ENCODE peak calls at places on chromosome 20, in seven cellular contexts. N, C, P, U, A, J and T are unnamed samples.

GRCh38 chr20:59958123-59958522 is at the start of gene CDH26:
- DNase-seq in J (no peak), C (no peak), A (no peak), N (no peak), U (no peak), P (no peak), T (no peak)

GRCh38 chr20:36173451-36173933 is 19.0 kb downstream of the EPB41L1 start:
- DNase-seq in P (no peak), U (peak; percentile 60), N (peak; percentile 25), A (no peak), J (peak; percentile 49), C (no peak), T (no peak)

GRCh38 chr20:58401123-58401639 is 12.2 kb downstream of the VAPB start:
- DNase-seq in A (no peak), C (no peak), P (no peak), N (no peak), J (no peak), U (no peak), T (no peak)

GRCh38 chr20:44961868-44962267 is 1.7 kb upstream of the TOMM34 start:
- DNase-seq in N (no peak), A (no peak), J (no peak), U (peak; percentile 43), P (no peak), C (peak; percentile 30), T (no peak)

GRCh38 chr20:24100370-24101011 is 111.9 kb upstream of the GGTLC1 start:
- DNase-seq in P (peak; percentile 18), J (peak; percentile 24), C (peak; percentile 70), U (peak; percentile 53), A (no peak), N (no peak), T (peak; percentile 82)

GRCh38 chr20:20956586-20956985 is 149.6 kb downstream of the LINC00237 start:
- DNase-seq in C (no peak), U (no peak), J (no peak), P (no peak), N (no peak), A (no peak), T (no peak)

GRCh38 chr20:5400164-5400762 is 83.5 kb upstream of the PROKR2 start:
- DNase-seq in J (peak; percentile 10), C (peak; percentile 35), N (no peak), P (no peak), A (no peak), U (no peak), T (peak; percentile 35)

GRCh38 chr20:14446446-14446845 is 109.0 kb upstream of the FLRT3 start:
- DNase-seq in A (no peak), N (no peak), J (no peak), P (no peak), C (no peak), U (no peak), T (no peak)

GRCh38 chr20:37282558-37282957 is 6.9 kb upstream of the MANBAL start:
- DNase-seq in J (no peak), A (no peak), N (no peak), C (no peak), U (no peak), P (no peak), T (peak; percentile 79)

GRCh38 chr20:33733654-33734576 is 2.1 kb downstream of the ZNF341 start:
- DNase-seq in J (no peak), P (no peak), C (peak; percentile 94), A (peak; percentile 37), N (no peak), U (no peak), T (peak; percentile 58)

GRCh38 chr20:61024390-61024789 is 227.7 kb upstream of the CDH4 start:
- DNase-seq in P (no peak), N (no peak), C (no peak), J (no peak), A (no peak), U (no peak), T (no peak)

GRCh38 chr20:42986143-42986773 is 203.4 kb downstream of the PTPRT start:
- DNase-seq in U (no peak), P (no peak), J (no peak), C (peak; percentile 61), A (no peak), N (no peak), T (no peak)

GRCh38 chr20:61345656-61346055 is 93.6 kb downstream of the CDH4 start:
- DNase-seq in C (no peak), U (no peak), A (no peak), J (no peak), P (no peak), N (no peak), T (peak; percentile 24)

GRCh38 chr20:33832113-33832853 is 21.1 kb downstream of the CHMP4B start:
- DNase-seq in C (no peak), P (no peak), J (no peak), A (no peak), U (no peak), N (no peak), T (no peak)

GRCh38 chr20:60147004-60147403 is 188.8 kb downstream of the CDH26 start:
- DNase-seq in N (no peak), U (no peak), J (no peak), A (no peak), C (no peak), P (no peak), T (no peak)

GRCh38 chr20:36881888-36882287 is 6.0 kb downstream of the TLDC2 start:
- DNase-seq in A (no peak), J (no peak), U (no peak), C (no peak), P (no peak), N (no peak), T (peak; percentile 49)

GRCh38 chr20:37335642-37336368 is 10.1 kb upstream of the SRC start:
- DNase-seq in U (no peak), A (no peak), N (no peak), P (no peak), C (peak; percentile 48), J (peak; percentile 47), T (no peak)

GRCh38 chr20:17898548-17898994 is 70.0 kb downstream of the SNX5 start:
- DNase-seq in J (peak; percentile 46), N (no peak), C (peak; percentile 80), A (no peak), P (peak; percentile 56), U (peak; percentile 69), T (peak; percentile 78)

GRCh38 chr20:276620-277495 is 13.7 kb downstream of the C20orf96 start:
- DNase-seq in U (no peak), N (no peak), C (no peak), P (no peak), J (no peak), A (no peak), T (no peak)

GRCh38 chr20:32289661-32290431 is 12.4 kb downstream of the KIF3B start:
- DNase-seq in P (no peak), N (no peak), U (no peak), C (peak; percentile 100), J (no peak), A (no peak), T (no peak)
- TF ChIP-seq JUND in P (no peak), N (no peak), U (no peak), C (no peak), J (no peak), A (no peak), T (no peak)

GRCh38 chr20:3146732-3147341 is 12.8 kb downstream of the FASTKD5 start:
- DNase-seq in J (no peak), P (no peak), C (no peak), N (no peak), U (no peak), A (no peak), T (no peak)
- TF ChIP-seq JUND in J (no peak), P (no peak), C (no peak), N (no peak), U (no peak), A (no peak), T (no peak)

GRCh38 chr20:51454250-51454865 is 88.2 kb downstream of the NFATC2 start:
- DNase-seq in C (no peak), N (no peak), A (no peak), P (no peak), J (no peak), U (no peak), T (no peak)

GRCh38 chr20:51458751-51459439 is 83.6 kb downstream of the NFATC2 start:
- DNase-seq in C (no peak), J (no peak), A (no peak), U (no peak), P (no peak), N (no peak), T (no peak)

GRCh38 chr20:51460163-51460562 is 82.4 kb downstream of the NFATC2 start:
- DNase-seq in N (no peak), J (no peak), C (no peak), P (no peak), U (no peak), A (no peak), T (no peak)

GRCh38 chr20:51457281-51457932 is 85.1 kb downstream of the NFATC2 start:
- DNase-seq in J (no peak), A (no peak), N (no peak), C (no peak), U (peak; percentile 44), P (peak; percentile 24), T (no peak)

DNA sequence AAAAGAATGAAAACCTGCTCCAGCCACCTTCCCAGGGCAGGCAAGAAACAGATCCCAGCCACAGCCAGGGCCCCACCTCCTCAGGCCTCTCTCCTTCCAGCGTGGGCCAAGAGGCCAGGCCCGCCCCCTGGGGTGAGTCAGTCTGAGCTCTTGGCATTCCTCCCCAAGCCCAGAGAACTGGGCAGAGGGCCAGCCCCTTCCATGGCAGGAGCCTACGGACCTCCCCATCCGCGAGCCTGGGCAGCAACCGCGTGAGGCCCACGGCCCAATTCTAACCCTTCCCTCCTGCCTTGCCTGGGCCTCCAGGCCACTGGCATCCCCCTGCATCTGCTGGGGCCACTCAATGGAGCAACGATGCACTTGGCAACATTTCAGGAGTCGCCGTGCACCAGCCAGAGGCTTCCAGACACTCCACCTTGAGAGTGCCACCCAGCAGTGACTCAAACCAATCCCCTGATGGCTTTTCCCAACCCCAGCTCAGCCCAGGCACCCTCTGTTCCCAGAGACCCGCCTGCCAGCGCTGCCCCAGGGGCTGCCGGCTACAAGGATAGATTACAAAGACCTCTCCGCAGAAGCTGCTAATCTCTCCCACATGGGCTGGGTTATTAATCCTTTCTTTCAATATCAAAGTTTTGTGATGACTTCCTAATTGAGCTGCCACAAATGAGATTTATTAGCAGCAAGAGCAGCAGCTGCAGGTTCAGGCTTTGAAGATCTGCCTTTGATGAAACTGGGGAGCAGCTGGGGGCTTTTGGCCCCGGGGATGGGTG is 85.8 kb downstream of the NFATC2 start:
- DNase-seq in A (no peak), J (peak; percentile 52), C (peak; percentile 78), P (peak; percentile 88), N (no peak), U (peak; percentile 89), T (peak; percentile 74)
- TF ChIP-seq JUND in A (no peak), J (peak; percentile 35), C (no peak), P (peak; percentile 76), N (no peak), U (peak; percentile 79), T (no peak)

DNA sequence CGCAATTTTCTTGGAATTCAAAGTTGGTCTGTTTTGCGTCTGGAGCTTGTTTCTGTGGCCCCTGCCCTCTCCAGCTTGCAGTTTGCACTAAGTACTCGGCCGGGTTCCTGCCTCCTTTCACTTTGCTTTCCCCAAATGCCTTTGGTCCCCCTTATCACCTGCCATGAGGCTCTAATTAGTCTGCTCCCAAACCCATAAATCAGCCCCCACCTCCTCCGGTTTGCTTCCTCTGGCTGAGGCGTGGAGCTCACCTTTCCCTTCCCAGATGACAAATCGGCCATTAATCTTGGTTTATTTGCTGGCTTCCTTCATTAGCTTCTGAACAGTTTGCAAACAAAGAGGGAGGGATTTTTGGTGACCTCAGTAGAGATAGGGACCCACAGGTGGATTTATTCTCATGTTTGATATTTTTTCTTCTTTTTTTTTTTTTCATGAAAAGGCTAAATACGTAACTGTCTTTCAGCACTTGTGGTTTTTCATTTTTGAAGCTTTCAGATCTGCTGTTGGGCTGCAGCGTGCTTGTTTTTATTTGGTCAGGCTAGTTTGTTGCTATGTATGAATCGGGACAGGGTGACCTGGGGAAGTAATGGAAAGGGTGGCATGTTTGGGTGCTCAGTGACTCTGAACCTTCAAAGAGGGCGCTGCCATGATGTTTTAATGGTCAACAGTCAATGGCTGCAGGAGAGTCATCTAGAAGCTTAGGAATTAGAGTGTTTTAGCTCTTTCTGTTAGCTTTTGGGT is 121.7 kb upstream of the JAG1 start:
- DNase-seq in U (no peak), N (no peak), J (no peak), A (no peak), C (no peak), P (no peak), T (no peak)
- TF ChIP-seq JUND in U (no peak), N (no peak), J (no peak), A (no peak), C (no peak), P (no peak), T (no peak)